ENCODE peak calls at places on chromosome 17, in ten cellular contexts. G, A, F, V, X, H, J, K, Y and T are unnamed samples.

GRCh38 chr17:68422821-68423220 is 34.5 kb downstream of the WIPI1 start:
- DNase-seq in V (no peak), J (no peak), Y (no peak), H (no peak), A (no peak), X (no peak), G (no peak), F (no peak), K (no peak), T (no peak)

GRCh38 chr17:1762233-1762905 is 509 bp downstream of the SERPINF1 start:
- DNase-seq in H (peak), K (no peak), Y (no peak), V (no peak), A (no peak), G (no peak), F (no peak), X (no peak), J (no peak), T (no peak)

GRCh38 chr17:65071861-65072260 is 15.3 kb upstream of the GNA13 start:
- DNase-seq in A (no peak), X (no peak), K (no peak), F (no peak), V (peak), G (no peak), H (peak), Y (no peak), J (no peak), T (no peak)

GRCh38 chr17:1005361-1005946 is 8.5 kb downstream of the TIMM22 start:
- DNase-seq in H (peak), K (peak), A (no peak), V (peak), J (peak), X (no peak), Y (no peak), F (no peak), G (no peak), T (peak)

GRCh38 chr17:39722965-39723848 is 7.1 kb downstream of the MIEN1 start:
- DNase-seq in K (no peak), H (no peak), X (peak), J (no peak), F (no peak), V (no peak), A (no peak), Y (no peak), G (peak), T (no peak)

GRCh38 chr17:80254396-80255241 is 6.0 kb upstream of the RNF213 start:
- DNase-seq in J (peak), G (peak), H (peak), K (no peak), V (peak), X (peak), Y (peak), A (peak), F (peak), T (no peak)

GRCh38 chr17:35088911-35089845 is 25.7 kb upstream of the RFFL start:
- DNase-seq in A (peak), F (peak), K (peak), J (peak), V (peak), H (peak), G (peak), Y (peak), X (peak), T (peak)

GRCh38 chr17:40560592-40561293 is 4.5 kb downstream of the CCR7 start:
- DNase-seq in F (no peak), X (no peak), V (peak), K (no peak), H (peak), G (peak), A (peak), J (no peak), Y (peak), T (peak)

GRCh38 chr17:80881321-80881720 is 110.3 kb upstream of the CHMP6 start:
- DNase-seq in F (peak), H (no peak), V (no peak), X (no peak), K (no peak), A (no peak), G (no peak), J (no peak), Y (no peak), T (no peak)

GRCh38 chr17:58060596-58061191 is 22.5 kb upstream of the DYNLL2 start:
- DNase-seq in X (no peak), H (peak), F (no peak), K (peak), J (no peak), A (no peak), V (peak), Y (no peak), G (no peak), T (no peak)

GRCh38 chr17:3594056-3594810 is 15.0 kb downstream of the TRPV1 start:
- DNase-seq in Y (no peak), X (no peak), H (peak), J (no peak), A (no peak), V (peak), G (no peak), K (peak), F (no peak), T (no peak)